ENCODE peak calls at places on chromosomes 5 and 9, in six cellular contexts. W is ovary, R is NT2/D1, J is SJSA1, D is heart right ventricle, M is adrenal gland. N is an unnamed sample.

GRCh38 chr5:134585966-134586365 is 46.7 kb downstream of the SAR1B start:
- DNase-seq in W (no peak), R (no peak), J (no peak), D (no peak), M (no peak), N (no peak)

GRCh38 chr5:123122273-123122672 is 33.2 kb downstream of the PRDM6 start:
- DNase-seq in W (no peak), R (no peak), J (no peak), D (no peak), M (no peak), N (no peak)

GRCh38 chr5:169534311-169534880 is 49.2 kb upstream of the SPDL1 start:
- DNase-seq in W (no peak), R (no peak), J (no peak), D (no peak), M (peak; percentile 5), N (peak; percentile 7)

GRCh38 chr5:128264567-128264966 is 181.0 kb downstream of the SLC12A2 start:
- DNase-seq in W (no peak), R (no peak), J (no peak), D (no peak), M (no peak), N (no peak)

GRCh38 chr9:6681147-6681956 is 35.8 kb upstream of the GLDC start:
- DNase-seq in W (peak; percentile 97), R (peak; percentile 97), J (peak; percentile 94), D (peak; percentile 97), M (peak; percentile 98), N (peak; percentile 87)

GRCh38 chr9:761155-761792 is 80.2 kb upstream of the DMRT1 start:
- DNase-seq in W (no peak), R (no peak), J (no peak), D (no peak), M (no peak), N (no peak)

GRCh38 chr5:100595812-100596173 is 60.6 kb downstream of the FAM174A start:
- DNase-seq in W (no peak), R (no peak), J (no peak), D (no peak), M (no peak), N (no peak)

GRCh38 chr5:172339264-172340180 is 56.0 kb upstream of the UBTD2 start:
- DNase-seq in W (no peak), R (no peak), J (no peak), D (no peak), M (no peak), N (no peak)

GRCh38 chr5:6449465-6450158 is 953 bp downstream of the UBE2QL1 start:
- DNase-seq in W (no peak), R (no peak), J (no peak), D (no peak), M (no peak), N (no peak)

GRCh38 chr5:120062515-120062917 is 401.6 kb upstream of the PRR16 start:
- DNase-seq in W (no peak), R (no peak), J (peak; percentile 20), D (no peak), M (no peak), N (peak; percentile 54)

GRCh38 chr5:151070449-151070848 is 10.4 kb downstream of the TNIP1 start:
- DNase-seq in W (no peak), R (no peak), J (peak; percentile 59), D (no peak), M (no peak), N (no peak)

GRCh38 chr5:110625376-110625999 is 101.0 kb downstream of the TMEM232 start:
- DNase-seq in W (no peak), R (no peak), J (no peak), D (no peak), M (no peak), N (peak; percentile 4)

GRCh38 chr5:16461026-16461425 is 4.6 kb downstream of the ZNF622 start:
- DNase-seq in W (no peak), R (no peak), J (no peak), D (no peak), M (no peak), N (peak; percentile 15)

DNA sequence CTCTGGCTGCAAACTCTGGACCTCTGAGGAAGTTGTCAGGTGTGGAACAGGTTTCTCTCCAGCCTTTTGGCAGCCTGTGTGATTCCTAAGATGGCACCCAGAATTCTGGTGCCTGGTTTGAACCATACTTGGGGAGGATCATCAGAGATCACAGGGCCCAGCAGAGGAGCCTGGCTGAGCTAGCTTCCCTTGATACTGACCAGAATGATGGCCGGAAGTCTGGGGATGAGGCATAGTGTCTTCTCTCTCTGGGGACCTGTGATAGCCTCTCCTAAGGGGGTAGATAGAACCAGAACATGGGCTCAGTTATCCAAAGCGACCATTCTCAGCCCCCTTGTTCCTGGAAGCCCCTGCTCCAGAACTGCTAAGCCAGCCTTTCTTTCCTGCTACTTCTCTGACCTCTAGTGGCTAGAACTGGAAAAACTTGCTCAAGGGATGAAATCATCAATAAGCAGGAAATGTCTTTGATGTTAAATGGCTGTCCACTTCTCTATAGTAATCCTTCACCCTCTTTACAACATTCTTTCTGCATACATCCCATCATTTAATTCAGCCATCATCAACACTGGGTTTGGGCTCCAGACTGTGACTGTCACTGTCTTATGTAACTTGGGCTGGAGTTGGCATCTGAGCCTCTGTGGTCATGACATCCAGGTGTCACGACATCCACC is 55.1 kb downstream of the C9orf152 start:
- DNase-seq in W (no peak), R (peak; percentile 38), J (peak; percentile 57), D (no peak), M (no peak), N (no peak)
- H3K36me3 ChIP-seq in W (no peaks in the 10 kb centered on the region), R (peaks cover 82% of the 10 kb centered on the region), J (peaks cover 58% of the 10 kb centered on the region), D (no peaks in the 10 kb centered on the region), M (no peaks in the 10 kb centered on the region), N (peaks cover 6% of the 10 kb centered on the region)

GRCh38 chr5:150053231-150053626 is 33.1 kb downstream of the CSF1R start:
- DNase-seq in W (no peak), R (no peak), J (peak; percentile 84), D (no peak), M (peak; percentile 65), N (no peak)
- H3K36me3 ChIP-seq in W (no peaks in the 10 kb centered on the region), R (peaks cover 80% of the 10 kb centered on the region), J (peaks cover 84% of the 10 kb centered on the region), D (peaks cover 26% of the 10 kb centered on the region), M (no peaks in the 10 kb centered on the region), N (peaks cover 23% of the 10 kb centered on the region)

DNA sequence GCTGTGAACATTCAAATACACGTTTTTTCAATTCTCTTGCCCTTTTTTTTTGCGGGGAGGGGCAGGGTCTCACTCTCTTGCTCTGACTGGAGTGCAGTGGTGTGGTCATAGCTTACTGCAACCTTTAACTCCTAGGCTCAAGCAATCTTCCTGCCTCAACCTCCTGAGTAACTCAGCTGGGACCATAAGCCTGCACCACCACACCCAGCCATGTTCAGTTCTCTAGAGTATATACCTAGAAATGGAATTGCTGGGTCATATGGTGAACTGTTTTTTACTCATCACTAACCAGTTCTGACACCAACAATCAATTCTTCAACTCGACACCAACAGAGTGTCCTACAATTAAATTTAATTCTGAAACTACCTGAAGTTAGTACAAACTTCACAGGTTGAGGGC is 85.5 kb upstream of the ZNF169 start:
- DNase-seq in W (no peak), R (no peak), J (no peak), D (no peak), M (no peak), N (no peak)
- H3K36me3 ChIP-seq in W (no peaks in the 10 kb centered on the region), R (peaks cover 70% of the 10 kb centered on the region), J (peaks cover 84% of the 10 kb centered on the region), D (no peaks in the 10 kb centered on the region), M (no peaks in the 10 kb centered on the region), N (peaks cover 4% of the 10 kb centered on the region)

DNA sequence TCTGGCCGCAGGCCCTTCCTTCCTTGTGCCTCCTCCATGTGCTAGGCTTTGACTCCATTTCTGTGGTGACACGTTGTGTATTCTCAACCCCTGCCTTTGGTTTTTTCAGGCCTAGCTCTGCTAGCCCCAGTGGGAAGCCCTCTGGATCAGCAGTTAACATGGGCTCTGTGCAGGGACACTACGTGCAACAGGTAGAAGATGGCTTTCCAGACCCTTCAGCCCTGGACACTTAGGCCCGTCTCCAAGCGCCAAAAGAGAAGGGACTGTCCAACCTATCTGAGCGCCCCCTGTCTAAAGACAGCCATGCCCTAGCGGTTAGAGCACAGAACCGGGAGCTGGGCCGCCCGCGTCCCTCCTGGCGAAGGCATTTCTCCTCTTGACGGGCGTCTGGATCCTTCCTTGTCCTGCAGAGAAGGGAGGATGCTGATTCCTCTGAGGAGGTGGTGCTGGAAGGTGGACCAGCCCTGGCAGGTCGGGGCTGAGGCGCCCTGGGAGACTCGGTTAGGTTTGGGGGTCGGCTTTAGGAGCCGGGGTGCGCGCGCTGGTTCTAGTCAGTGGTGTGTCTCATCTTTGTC is 8.3 kb upstream of the POMT1 start:
- DNase-seq in W (no peak), R (no peak), J (no peak), D (no peak), M (no peak), N (no peak)
- H3K36me3 ChIP-seq in W (no peaks in the 10 kb centered on the region), R (peaks cover 98% of the 10 kb centered on the region), J (peaks cover 100% of the 10 kb centered on the region), D (peaks cover 13% of the 10 kb centered on the region), M (no peaks in the 10 kb centered on the region), N (peaks cover 72% of the 10 kb centered on the region)

GRCh38 chr9:130680836-130681768 is 12.5 kb upstream of the EXOSC2 start:
- DNase-seq in W (peak; percentile 65), R (no peak), J (peak; percentile 73), D (peak; percentile 82), M (peak; percentile 91), N (peak; percentile 48)
- H3K36me3 ChIP-seq in W (no peaks in the 10 kb centered on the region), R (no peaks in the 10 kb centered on the region), J (no peaks in the 10 kb centered on the region), D (no peaks in the 10 kb centered on the region), M (no peaks in the 10 kb centered on the region), N (no peaks in the 10 kb centered on the region)

GRCh38 chr5:132474881-132475511 is 15.6 kb downstream of the IRF1 start:
- DNase-seq in W (no peak), R (no peak), J (no peak), D (no peak), M (no peak), N (no peak)
- H3K36me3 ChIP-seq in W (no peaks in the 10 kb centered on the region), R (no peaks in the 10 kb centered on the region), J (peaks cover 2% of the 10 kb centered on the region), D (no peaks in the 10 kb centered on the region), M (no peaks in the 10 kb centered on the region), N (no peaks in the 10 kb centered on the region)

GRCh38 chr5:150014456-150014855 is 13.9 kb downstream of the HMGXB3 start:
- DNase-seq in W (no peak), R (no peak), J (no peak), D (no peak), M (no peak), N (no peak)
- H3K36me3 ChIP-seq in W (no peaks in the 10 kb centered on the region), R (peaks cover 81% of the 10 kb centered on the region), J (peaks cover 97% of the 10 kb centered on the region), D (peaks cover 9% of the 10 kb centered on the region), M (no peaks in the 10 kb centered on the region), N (peaks cover 19% of the 10 kb centered on the region)

GRCh38 chr5:180795771-180796313 is 6.8 kb downstream of the MGAT1 start:
- DNase-seq in W (no peak), R (no peak), J (no peak), D (no peak), M (no peak), N (no peak)
- H3K36me3 ChIP-seq in W (no peaks in the 10 kb centered on the region), R (peaks cover 63% of the 10 kb centered on the region), J (peaks cover 72% of the 10 kb centered on the region), D (no peaks in the 10 kb centered on the region), M (no peaks in the 10 kb centered on the region), N (peaks cover 27% of the 10 kb centered on the region)